ENCODE peak calls at places on chromosome 21, in ten cellular contexts. P is cardiac fibroblast; M is RCC 7860; R is activated gamma-delta T cell treated with anti-CD3 and anti-CD28 coated beads, Interleukin-2, amount 50 U/mL, for 16 hours; V is stromal cell of bone marrow; B is activated T-helper 1 cell treated with anti-CD3 and anti-CD28 coated beads, Interleukin-12 subunit alpha, Interleukin-12 subunit beta, Interleukin-2, Interleukin-4 antibody, amounts not matched to agents 30 ng/mL and 10 ng/mL and 1 ng/mL, durations not matched to agents 14 hours and 24 hours and 36 hours; N is OCI-LY7; D is naive thymus-derived CD8-positive, alpha-beta T cell; I is EH; S is left lobe of liver. Q is an unnamed sample.
A peak's percentile ranks its signal among the peaks of the same experiment; 100 is the strongest.

GRCh38 chr21:26845066-26845749 is at the start of gene ADAMTS1:
- DNase-seq in B (no peak), S (peak; percentile 81), D (no peak), I (peak; percentile 92), V (peak; percentile 86), P (peak; percentile 91), M (peak; percentile 80), R (no peak), N (no peak), Q (no peak)

GRCh38 chr21:35106246-35106835 is 57.2 kb upstream of the RUNX1 start:
- DNase-seq in V (no peak), P (no peak), B (no peak), I (no peak), D (no peak), N (no peak), M (no peak), R (no peak), S (no peak), Q (no peak)

GRCh38 chr21:43352568-43353281 is 74.2 kb downstream of the SIK1 start:
- DNase-seq in S (no peak), N (peak; percentile 95), D (no peak), V (no peak), M (peak; percentile 9), I (peak; percentile 41), B (peak; percentile 37), R (no peak), P (peak; percentile 45), Q (no peak)

GRCh38 chr21:43588957-43589356 is 70.3 kb downstream of the HSF2BP start:
- DNase-seq in N (no peak), I (no peak), R (no peak), B (no peak), M (no peak), S (no peak), D (no peak), P (no peak), V (no peak), Q (no peak)

GRCh38 chr21:45295576-45296365 is 8.1 kb upstream of the POFUT2 start:
- DNase-seq in I (peak; percentile 99), D (no peak), N (no peak), P (peak; percentile 79), V (peak; percentile 47), R (no peak), S (peak; percentile 22), M (no peak), B (no peak), Q (no peak)

GRCh38 chr21:37257967-37258877 is 8.9 kb downstream of the VPS26C start:
- DNase-seq in I (peak; percentile 65), R (peak; percentile 67), P (peak; percentile 68), V (no peak), M (peak; percentile 43), D (peak; percentile 76), S (peak; percentile 85), N (no peak), B (peak; percentile 83), Q (no peak)

GRCh38 chr21:35048183-35048601 is 910 bp downstream of the RUNX1 start:
- DNase-seq in I (peak; percentile 77), V (no peak), D (no peak), N (peak; percentile 58), S (no peak), R (no peak), P (no peak), M (peak; percentile 33), B (no peak), Q (no peak)

GRCh38 chr21:28213221-28213620 is 779.5 kb downstream of the LTN1 start:
- DNase-seq in M (no peak), N (no peak), P (no peak), B (no peak), R (no peak), S (no peak), V (no peak), I (no peak), D (no peak), Q (no peak)

GRCh38 chr21:43814215-43815106 is 25.1 kb downstream of the RRP1 start:
- DNase-seq in M (no peak), D (no peak), I (no peak), P (no peak), V (no peak), R (no peak), S (no peak), N (no peak), B (no peak), Q (no peak)

GRCh38 chr21:45261093-45261492 is 26.6 kb downstream of the POFUT2 start:
- DNase-seq in P (no peak), S (peak; percentile 35), M (no peak), B (no peak), R (no peak), N (no peak), D (no peak), V (no peak), I (no peak), Q (no peak)